ENCODE peak calls at places on chromosome X, in ten cellular contexts. H is activated CD4-positive, alpha-beta memory T cell treated with anti-CD3 and anti-CD28 coated beads for 36 hours; B is brain microvascular endothelial cell; F is SK-N-DZ; I is HTR-8/SVneo; G is NCI-H446; P is amniotic epithelial cell; D is EL; X is substantia nigra; E is cerebellar nuclear complex. A is an unnamed sample.

GRCh38 chrX:140505421-140506337 is 810 bp upstream of the SOX3 start:
- DNase-seq in H (no peak), B (no peak), F (no peak), I (no peak), G (peak), P (no peak), D (no peak), X (no peak), E (no peak), A (peak)

GRCh38 chrX:18617351-18617750 is 54.6 kb downstream of the RS1 start:
- DNase-seq in H (no peak), B (peak), F (no peak), I (no peak), G (no peak), P (peak), D (peak), X (no peak), E (no peak), A (peak)

GRCh38 chrX:48945517-48946348 is 11.7 kb downstream of the OTUD5 start:
- DNase-seq in H (peak), B (peak), F (peak), I (peak), G (peak), P (peak), D (peak), X (peak), E (peak), A (peak)

GRCh38 chrX:47187106-47187677 is 6.4 kb upstream of the UBA1 start:
- DNase-seq in H (no peak), B (no peak), F (no peak), I (no peak), G (no peak), P (no peak), D (no peak), X (no peak), E (no peak), A (no peak)

GRCh38 chrX:17030580-17031285 is 84.3 kb downstream of the REPS2 start:
- DNase-seq in H (no peak), B (no peak), F (no peak), I (no peak), G (no peak), P (no peak), D (no peak), X (no peak), E (no peak), A (no peak)

GRCh38 chrX:152926279-152926678 is 28.4 kb downstream of the ZNF185 start:
- DNase-seq in H (peak), B (peak), F (peak), I (peak), G (peak), P (peak), D (peak), X (peak), E (peak), A (peak)

GRCh38 chrX:145484740-145485139 is 237.4 kb downstream of the SPANXN1 start:
- DNase-seq in H (no peak), B (no peak), F (no peak), I (no peak), G (no peak), P (no peak), D (no peak), X (no peak), E (no peak), A (no peak)

GRCh38 chrX:96689951-96690350 is 5.3 kb downstream of the DIAPH2 start:
- DNase-seq in H (no peak), B (no peak), F (no peak), I (no peak), G (peak), P (no peak), D (no peak), X (no peak), E (no peak), A (no peak)

GRCh38 chrX:9378980-9379696 is 85.7 kb upstream of the TBL1X start:
- DNase-seq in H (no peak), B (no peak), F (no peak), I (no peak), G (no peak), P (peak), D (peak), X (no peak), E (no peak), A (peak)